ENCODE peak calls at places on chromosomes 11 and 22, in seven cellular contexts. Y, C, E, Q, P, K and G are unnamed samples. For H3K27me3, the result is how much of the 10 kb centered on the place peaks cover.

GRCh38 chr11:110679323-110679980 is 32.8 kb downstream of the ARHGAP20 start:
- DNase-seq in C (no peak), K (no peak), P (no peak), Y (no peak), E (peak), Q (no peak), G (no peak)

GRCh38 chr11:2578934-2579280 is 120.9 kb downstream of the KCNQ1OT1 start:
- DNase-seq in P (no peak), Y (no peak), K (no peak), Q (no peak), C (no peak), E (no peak), G (no peak)

GRCh38 chr11:108947654-108948570 is 283.0 kb downstream of the DDX10 start:
- DNase-seq in C (no peak), E (no peak), K (no peak), Q (no peak), Y (no peak), P (no peak), G (no peak)

GRCh38 chr11:28146123-28146751 is 38.0 kb downstream of the METTL15 start:
- DNase-seq in Q (no peak), P (no peak), Y (no peak), E (peak), K (no peak), C (no peak), G (no peak)

GRCh38 chr11:14854057-14854456 is 38.0 kb downstream of the CYP2R1 start:
- DNase-seq in Y (no peak), P (no peak), C (no peak), Q (no peak), K (no peak), E (no peak), G (no peak)

GRCh38 chr11:1943576-1943975 is 3.6 kb upstream of the MRPL23 start:
- DNase-seq in E (no peak), Y (no peak), P (no peak), Q (no peak), K (no peak), C (peak), G (no peak)

GRCh38 chr11:64256300-64256699 is 5.0 kb downstream of the PLCB3 start:
- DNase-seq in Y (no peak), C (no peak), K (no peak), Q (no peak), P (no peak), E (no peak), G (no peak)

GRCh38 chr11:66231561-66231960 is 36.9 kb upstream of the RAB1B start:
- DNase-seq in P (no peak), Q (no peak), C (no peak), Y (no peak), K (no peak), E (no peak), G (no peak)

DNA sequence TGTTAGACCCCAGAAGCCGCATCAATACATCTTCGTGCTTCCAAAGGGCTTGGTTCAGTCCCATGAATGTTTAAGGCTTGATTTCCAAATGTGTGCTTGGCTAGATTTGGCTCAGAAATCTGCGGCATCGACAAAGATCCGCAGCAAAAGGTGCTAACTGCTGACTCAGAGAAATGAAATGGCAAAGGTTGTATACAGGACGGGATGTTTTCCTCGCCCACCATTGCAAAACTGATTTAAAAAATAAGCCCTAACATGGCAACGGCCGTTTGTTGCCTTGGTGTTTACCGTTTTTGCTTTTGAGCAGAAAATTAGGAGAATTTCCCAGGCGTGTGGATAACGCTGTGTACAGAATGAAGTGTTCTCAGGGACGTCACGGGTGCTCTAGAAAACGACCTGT is 70.1 kb downstream of the ARHGAP8 start:
- DNase-seq in Q (no peak), C (no peak), E (no peak), Y (no peak), P (no peak), K (no peak), G (no peak)
- H3K27me3 ChIP-seq in Q (under half), C (under half), E (under half), Y (half or more), P (under half), K (under half), G (under half)

DNA sequence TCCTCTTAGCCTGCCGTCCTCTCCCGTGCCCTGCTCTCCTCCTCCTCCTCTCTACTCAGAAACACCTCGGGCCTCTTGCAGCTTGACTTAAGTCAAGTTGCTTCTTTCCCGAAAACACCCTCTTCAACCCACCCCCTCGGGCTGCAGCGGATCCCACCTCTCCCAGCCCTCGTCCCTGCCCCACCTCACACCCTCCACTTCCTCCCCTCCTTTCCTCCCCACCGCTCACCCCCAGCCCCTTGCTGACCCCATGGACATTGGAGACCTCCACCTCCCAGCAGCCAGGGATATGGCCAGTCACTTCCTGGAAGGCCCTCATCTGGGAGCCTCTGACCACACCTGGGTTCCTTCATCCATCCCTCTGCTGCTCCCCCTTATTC is 8.5 kb upstream of the CYTH4 start:
- DNase-seq in E (no peak), P (no peak), C (no peak), K (no peak), Y (no peak), Q (no peak), G (no peak)
- H3K4me3 ChIP-seq in E (no peak), P (no peak), C (no peak), K (no peak), Y (no peak), Q (no peak), G (no peak)

DNA sequence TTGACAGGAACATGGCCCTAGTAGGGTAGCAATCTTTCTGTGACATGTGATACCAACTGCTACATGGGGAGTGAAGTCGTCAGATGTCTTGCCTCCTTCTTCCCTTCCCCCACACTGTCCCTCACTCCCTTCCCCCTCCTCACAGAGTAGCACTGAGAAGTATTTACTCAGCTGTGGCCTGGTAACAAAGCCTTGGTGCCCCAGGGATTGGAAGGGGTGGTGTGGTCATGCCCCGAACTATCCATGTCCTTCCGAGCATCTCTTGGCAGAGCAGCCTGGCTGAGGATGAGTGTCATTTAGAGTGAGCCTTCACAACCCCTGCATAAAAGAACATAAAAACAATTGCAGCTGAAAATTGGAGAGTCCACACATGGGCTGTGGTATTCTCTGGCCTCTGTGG is 46.1 kb downstream of the ARFGAP2 start:
- DNase-seq in E (no peak), Q (no peak), Y (no peak), P (no peak), C (no peak), K (no peak), G (no peak)
- H3K27me3 ChIP-seq in E (under half), Q (under half), Y (under half), P (under half), C (under half), K (under half), G (under half)

DNA sequence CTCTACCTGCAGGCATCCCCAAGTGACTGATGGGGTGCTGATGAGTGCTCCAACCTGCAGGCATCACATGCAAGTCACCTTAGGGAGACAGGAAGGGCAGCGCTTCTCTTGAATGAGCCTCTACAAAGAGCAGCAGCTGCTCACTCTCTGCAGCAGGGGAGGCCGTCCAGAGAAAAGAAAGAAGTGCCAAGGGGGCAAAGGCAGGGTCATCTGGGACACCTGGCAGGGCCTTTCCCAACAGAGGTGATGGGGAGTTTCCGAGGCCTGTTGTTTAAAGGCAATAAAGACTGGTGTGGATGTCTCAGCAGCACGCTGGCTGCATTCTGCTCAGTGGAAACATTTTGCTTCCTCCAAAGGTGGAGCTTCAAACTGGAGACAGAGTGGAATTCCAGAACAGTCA is 113.7 kb downstream of the ETS1 start:
- DNase-seq in P (no peak), E (no peak), C (no peak), Q (peak), Y (peak), K (peak), G (no peak)
- H3K4me3 ChIP-seq in P (no peak), E (no peak), C (no peak), Q (no peak), Y (no peak), K (peak), G (no peak)

GRCh38 chr22:39238124-39238466 is 6.7 kb downstream of the PDGFB start:
- DNase-seq in E (no peak), P (no peak), Y (no peak), K (no peak), Q (no peak), C (no peak), G (no peak)
- H3K27me3 ChIP-seq in E (under half), P (under half), Y (under half), K (under half), Q (under half), C (under half), G (under half)

GRCh38 chr11:56531856-56532255 is 11.2 kb downstream of the OR5M11 start:
- DNase-seq in Y (no peak), E (no peak), K (no peak), Q (no peak), C (no peak), P (no peak), G (no peak)
- H3K4me3 ChIP-seq in Y (no peak), E (no peak), K (no peak), Q (no peak), C (no peak), P (no peak), G (no peak)

GRCh38 chr11:57475191-57475590 is 14.9 kb downstream of the RTN4RL2 start:
- DNase-seq in K (no peak), E (no peak), Y (no peak), C (no peak), P (no peak), Q (no peak), G (no peak)
- H3K27me3 ChIP-seq in K (under half), E (under half), Y (under half), C (under half), P (under half), Q (under half), G (under half)

GRCh38 chr11:706957-707816 is 1.2 kb downstream of the EPS8L2 start:
- DNase-seq in Y (no peak), Q (no peak), P (no peak), C (no peak), K (no peak), E (no peak), G (no peak)

GRCh38 chr11:704189-704798 is 1.7 kb upstream of the EPS8L2 start:
- DNase-seq in Y (no peak), P (no peak), K (no peak), Q (no peak), C (no peak), E (no peak), G (no peak)

GRCh38 chr11:706439-706956 is 467 bp downstream of the EPS8L2 start:
- DNase-seq in K (no peak), P (no peak), Y (no peak), Q (no peak), C (no peak), E (no peak), G (no peak)

GRCh38 chr11:704799-705645 is 1.0 kb upstream of the EPS8L2 start:
- DNase-seq in E (no peak), K (no peak), Y (no peak), C (no peak), P (no peak), Q (no peak), G (no peak)

GRCh38 chr11:705646-706438 is at the start of gene EPS8L2:
- DNase-seq in E (no peak), K (no peak), C (no peak), Y (no peak), P (no peak), Q (no peak), G (no peak)
- H3K4me3 ChIP-seq in E (peak), K (no peak), C (peak), Y (no peak), P (peak), Q (no peak), G (peak)

GRCh38 chr11:131404010-131404409 is 33.6 kb downstream of the NTM start:
- DNase-seq in C (no peak), Y (no peak), Q (no peak), E (no peak), K (no peak), P (no peak), G (peak)

GRCh38 chr11:131413217-131413616 is 42.8 kb downstream of the NTM start:
- DNase-seq in P (no peak), E (no peak), K (no peak), Y (no peak), C (no peak), Q (no peak), G (peak)

GRCh38 chr11:131412061-131412460 is 41.6 kb downstream of the NTM start:
- DNase-seq in Q (no peak), Y (no peak), C (no peak), E (no peak), K (no peak), P (no peak), G (no peak)

GRCh38 chr11:131409307-131409706 is 38.9 kb downstream of the NTM start:
- DNase-seq in E (no peak), Y (peak), C (no peak), P (no peak), Q (no peak), K (no peak), G (peak)

GRCh38 chr11:131408011-131408640 is 37.7 kb downstream of the NTM start:
- DNase-seq in K (no peak), P (peak), E (peak), Q (no peak), C (no peak), Y (peak), G (peak)
- H3K27me3 ChIP-seq in K (under half), P (under half), E (under half), Q (under half), C (under half), Y (under half), G (under half)